ENCODE peak calls at places on chromosomes 1 and 21, in six cellular contexts. One of them, this sample, is unnamed.

GRCh38 chr1:189681252-189681919 is 796.3 kb downstream of the BRINP3 start:
- DNase-seq in brain microvascular endothelial cell: no peak
- DNase-seq in OCI-LY7: no peak
- DNase-seq in fibroblast of lung: no peak
- DNase-seq in IMR-90: no peak
- DNase-seq in naive thymus-derived CD4-positive, alpha-beta T cell: no peak
- DNase-seq in this sample: no peak

GRCh38 chr1:12180315-12180714 is 13.5 kb downstream of the TNFRSF1B start:
- DNase-seq in naive thymus-derived CD4-positive, alpha-beta T cell: no peak
- DNase-seq in fibroblast of lung: no peak
- DNase-seq in OCI-LY7: no peak
- DNase-seq in IMR-90: no peak
- DNase-seq in brain microvascular endothelial cell: no peak
- DNase-seq in this sample: no peak

GRCh38 chr1:54569339-54569738 is 21.3 kb downstream of the ACOT11 start:
- DNase-seq in brain microvascular endothelial cell: no peak
- DNase-seq in naive thymus-derived CD4-positive, alpha-beta T cell: no peak
- DNase-seq in IMR-90: no peak
- DNase-seq in fibroblast of lung: peak; percentile 15
- DNase-seq in OCI-LY7: no peak
- DNase-seq in this sample: peak; percentile 17

GRCh38 chr21:43865471-43866181 is 603 bp downstream of the AGPAT3 start:
- DNase-seq in fibroblast of lung: peak; percentile 29
- DNase-seq in naive thymus-derived CD4-positive, alpha-beta T cell: peak; percentile 71
- DNase-seq in IMR-90: peak; percentile 15
- DNase-seq in brain microvascular endothelial cell: no peak
- DNase-seq in OCI-LY7: no peak
- DNase-seq in this sample: no peak

GRCh38 chr1:167923324-167924039 is 9.5 kb upstream of the ADCY10 start:
- DNase-seq in naive thymus-derived CD4-positive, alpha-beta T cell: no peak
- DNase-seq in brain microvascular endothelial cell: no peak
- DNase-seq in OCI-LY7: no peak
- DNase-seq in fibroblast of lung: no peak
- DNase-seq in IMR-90: no peak
- DNase-seq in this sample: no peak

GRCh38 chr1:114340906-114341698 is 169.9 kb downstream of the TRIM33 start:
- DNase-seq in brain microvascular endothelial cell: no peak
- DNase-seq in IMR-90: no peak
- DNase-seq in OCI-LY7: no peak
- DNase-seq in fibroblast of lung: no peak
- DNase-seq in naive thymus-derived CD4-positive, alpha-beta T cell: no peak
- DNase-seq in this sample: no peak

GRCh38 chr1:162014202-162014601 is 9.5 kb downstream of the OLFML2B start:
- DNase-seq in naive thymus-derived CD4-positive, alpha-beta T cell: no peak
- DNase-seq in IMR-90: no peak
- DNase-seq in brain microvascular endothelial cell: no peak
- DNase-seq in fibroblast of lung: no peak
- DNase-seq in OCI-LY7: no peak
- DNase-seq in this sample: no peak

GRCh38 chr1:247172956-247173355 is 1.1 kb upstream of the ZNF124 start:
- DNase-seq in OCI-LY7: no peak
- DNase-seq in fibroblast of lung: no peak
- DNase-seq in naive thymus-derived CD4-positive, alpha-beta T cell: no peak
- DNase-seq in brain microvascular endothelial cell: no peak
- DNase-seq in IMR-90: no peak
- DNase-seq in this sample: no peak

GRCh38 chr21:35381743-35382310 is 332.7 kb upstream of the RUNX1 start:
- DNase-seq in IMR-90: no peak
- DNase-seq in brain microvascular endothelial cell: no peak
- DNase-seq in naive thymus-derived CD4-positive, alpha-beta T cell: no peak
- DNase-seq in fibroblast of lung: no peak
- DNase-seq in OCI-LY7: no peak
- DNase-seq in this sample: no peak

GRCh38 chr21:25573409-25574206 is 33.7 kb downstream of the MRPL39 start:
- DNase-seq in brain microvascular endothelial cell: peak; percentile 98
- DNase-seq in IMR-90: peak; percentile 99
- DNase-seq in OCI-LY7: peak; percentile 80
- DNase-seq in naive thymus-derived CD4-positive, alpha-beta T cell: peak; percentile 63
- DNase-seq in fibroblast of lung: peak; percentile 82
- DNase-seq in this sample: peak; percentile 68

GRCh38 chr1:178918955-178919354 is 48.1 kb upstream of the ANGPTL1 start:
- DNase-seq in fibroblast of lung: no peak
- DNase-seq in IMR-90: no peak
- DNase-seq in OCI-LY7: no peak
- DNase-seq in naive thymus-derived CD4-positive, alpha-beta T cell: no peak
- DNase-seq in brain microvascular endothelial cell: no peak
- DNase-seq in this sample: no peak

GRCh38 chr1:1121611-1122077 is 5.8 kb upstream of the C1orf159 start:
- DNase-seq in naive thymus-derived CD4-positive, alpha-beta T cell: no peak
- DNase-seq in IMR-90: no peak
- DNase-seq in fibroblast of lung: no peak
- DNase-seq in OCI-LY7: no peak
- DNase-seq in brain microvascular endothelial cell: no peak
- DNase-seq in this sample: no peak

GRCh38 chr1:1120866-1121563 is 5.1 kb upstream of the C1orf159 start:
- DNase-seq in OCI-LY7: no peak
- DNase-seq in brain microvascular endothelial cell: no peak
- DNase-seq in naive thymus-derived CD4-positive, alpha-beta T cell: no peak
- DNase-seq in IMR-90: no peak
- DNase-seq in fibroblast of lung: no peak
- DNase-seq in this sample: no peak

GRCh38 chr1:1123581-1124507 is 8.0 kb upstream of the C1orf159 start:
- DNase-seq in brain microvascular endothelial cell: no peak
- DNase-seq in fibroblast of lung: peak; percentile 9
- DNase-seq in IMR-90: peak; percentile 15
- DNase-seq in naive thymus-derived CD4-positive, alpha-beta T cell: peak; percentile 22
- DNase-seq in OCI-LY7: no peak
- DNase-seq in this sample: no peak

GRCh38 chr1:1122981-1123480 is 7.1 kb upstream of the C1orf159 start:
- DNase-seq in naive thymus-derived CD4-positive, alpha-beta T cell: no peak
- DNase-seq in fibroblast of lung: no peak
- DNase-seq in brain microvascular endothelial cell: no peak
- DNase-seq in IMR-90: no peak
- DNase-seq in OCI-LY7: no peak
- DNase-seq in this sample: no peak

GRCh38 chr1:1122078-1122811 is 6.4 kb upstream of the C1orf159 start:
- DNase-seq in fibroblast of lung: peak; percentile 63
- DNase-seq in naive thymus-derived CD4-positive, alpha-beta T cell: peak; percentile 90
- DNase-seq in brain microvascular endothelial cell: peak; percentile 44
- DNase-seq in OCI-LY7: peak; percentile 81
- DNase-seq in IMR-90: peak; percentile 59
- DNase-seq in this sample: no peak
- H3K4me3 ChIP-seq in fibroblast of lung: peak overlapping the region; percentile 10
- H3K4me3 ChIP-seq in naive thymus-derived CD4-positive, alpha-beta T cell: peak overlapping the region; percentile 45
- H3K4me3 ChIP-seq in brain microvascular endothelial cell: no peak overlapping the region
- H3K4me3 ChIP-seq in OCI-LY7: peak overlapping the region; percentile 15
- H3K4me3 ChIP-seq in IMR-90: no peak overlapping the region
- H3K4me3 ChIP-seq in this sample: peak overlapping the region; percentile 14

DNA sequence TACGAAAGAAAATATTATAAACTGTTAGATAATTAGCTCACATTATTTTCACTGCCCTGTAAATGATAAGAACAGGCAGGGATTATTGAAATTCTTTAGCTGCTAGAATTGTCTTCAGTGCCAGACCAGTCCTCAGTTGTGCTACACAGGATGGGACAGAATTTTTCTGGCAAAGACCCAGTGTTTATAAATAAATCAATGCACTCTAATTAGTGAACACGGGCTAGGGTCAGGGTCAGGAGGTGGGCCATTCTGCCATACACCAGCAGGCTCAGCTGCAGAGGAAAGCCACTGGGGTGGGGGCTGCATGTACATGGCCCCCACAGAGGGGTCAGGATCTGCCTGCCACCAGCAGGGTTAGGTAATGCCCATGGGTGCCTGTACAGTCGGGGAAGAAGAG is 6.4 kb downstream of the BCAR3 start:
- DNase-seq in fibroblast of lung: no peak
- DNase-seq in brain microvascular endothelial cell: no peak
- DNase-seq in IMR-90: no peak
- DNase-seq in naive thymus-derived CD4-positive, alpha-beta T cell: no peak
- DNase-seq in OCI-LY7: no peak
- DNase-seq in this sample: no peak
- H3K4me3 ChIP-seq in fibroblast of lung: no peak overlapping the region
- H3K4me3 ChIP-seq in brain microvascular endothelial cell: no peak overlapping the region
- H3K4me3 ChIP-seq in IMR-90: no peak overlapping the region
- H3K4me3 ChIP-seq in naive thymus-derived CD4-positive, alpha-beta T cell: no peak overlapping the region
- H3K4me3 ChIP-seq in OCI-LY7: no peak overlapping the region
- H3K4me3 ChIP-seq in this sample: no peak overlapping the region

GRCh38 chr1:15139654-15140350 is 13.7 kb upstream of the TMEM51 start:
- DNase-seq in brain microvascular endothelial cell: no peak
- DNase-seq in OCI-LY7: no peak
- DNase-seq in naive thymus-derived CD4-positive, alpha-beta T cell: no peak
- DNase-seq in IMR-90: peak; percentile 6
- DNase-seq in fibroblast of lung: no peak
- DNase-seq in this sample: no peak
- H3K4me3 ChIP-seq in brain microvascular endothelial cell: no peak overlapping the region
- H3K4me3 ChIP-seq in OCI-LY7: no peak overlapping the region
- H3K4me3 ChIP-seq in naive thymus-derived CD4-positive, alpha-beta T cell: no peak overlapping the region
- H3K4me3 ChIP-seq in IMR-90: no peak overlapping the region
- H3K4me3 ChIP-seq in fibroblast of lung: no peak overlapping the region
- H3K4me3 ChIP-seq in this sample: no peak overlapping the region

GRCh38 chr1:210310562-210310961 is 18.1 kb upstream of the HHAT start:
- DNase-seq in naive thymus-derived CD4-positive, alpha-beta T cell: no peak
- DNase-seq in IMR-90: no peak
- DNase-seq in fibroblast of lung: no peak
- DNase-seq in OCI-LY7: no peak
- DNase-seq in brain microvascular endothelial cell: no peak
- DNase-seq in this sample: no peak

GRCh38 chr1:210313046-210313445 is 15.7 kb upstream of the HHAT start:
- DNase-seq in IMR-90: no peak
- DNase-seq in OCI-LY7: no peak
- DNase-seq in fibroblast of lung: no peak
- DNase-seq in naive thymus-derived CD4-positive, alpha-beta T cell: no peak
- DNase-seq in brain microvascular endothelial cell: no peak
- DNase-seq in this sample: no peak

GRCh38 chr1:210315529-210315928 is 13.2 kb upstream of the HHAT start:
- DNase-seq in brain microvascular endothelial cell: no peak
- DNase-seq in OCI-LY7: no peak
- DNase-seq in fibroblast of lung: no peak
- DNase-seq in IMR-90: no peak
- DNase-seq in naive thymus-derived CD4-positive, alpha-beta T cell: no peak
- DNase-seq in this sample: no peak

DNA sequence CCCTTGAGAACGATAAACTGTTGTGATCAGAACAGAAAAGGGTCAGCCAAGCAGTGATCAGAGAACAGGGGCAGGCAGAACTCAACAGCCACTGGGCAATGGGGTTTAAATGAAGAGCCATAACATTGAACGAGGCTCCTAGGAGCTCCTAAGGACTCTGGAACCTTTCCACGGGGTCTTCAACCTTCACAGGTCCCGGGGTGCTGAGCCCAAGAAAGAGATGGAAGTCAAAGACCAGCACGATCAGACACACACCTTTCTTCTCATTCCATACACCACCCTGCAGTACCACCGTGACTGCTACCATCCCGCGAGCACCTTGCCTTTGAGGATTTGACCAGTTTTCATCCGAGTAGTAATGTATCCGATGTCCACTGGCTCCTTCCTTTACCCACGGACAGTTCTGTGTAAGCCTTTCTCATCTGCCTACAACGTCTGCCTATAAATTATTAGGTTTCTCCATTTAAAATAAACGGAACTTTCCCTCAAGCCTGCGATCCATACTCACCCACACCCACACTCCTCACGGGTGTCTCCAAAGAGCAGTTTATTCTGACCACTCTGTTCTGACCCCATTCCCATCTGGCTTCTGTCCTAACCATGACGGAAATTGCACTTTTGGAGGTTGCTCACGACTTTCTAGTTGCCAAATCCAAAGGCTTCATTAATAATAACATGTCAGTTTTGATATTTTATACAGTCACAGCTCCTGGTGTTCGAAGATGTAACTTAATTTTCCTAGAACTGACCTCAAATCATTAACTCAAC is 16.8 kb upstream of the HHAT start:
- DNase-seq in brain microvascular endothelial cell: no peak
- DNase-seq in IMR-90: no peak
- DNase-seq in naive thymus-derived CD4-positive, alpha-beta T cell: no peak
- DNase-seq in fibroblast of lung: no peak
- DNase-seq in OCI-LY7: no peak
- DNase-seq in this sample: no peak
- H3K4me3 ChIP-seq in brain microvascular endothelial cell: no peak overlapping the region
- H3K4me3 ChIP-seq in IMR-90: no peak overlapping the region
- H3K4me3 ChIP-seq in naive thymus-derived CD4-positive, alpha-beta T cell: peak overlapping the region; percentile 42
- H3K4me3 ChIP-seq in fibroblast of lung: no peak overlapping the region
- H3K4me3 ChIP-seq in OCI-LY7: peak overlapping the region; percentile 51
- H3K4me3 ChIP-seq in this sample: peak overlapping the region; percentile 50